ENCODE peak calls at places on chromosome 16, in eight cellular contexts. R, V, B, J, E, L, K and U are unnamed samples.

GRCh38 chr16:68287276-68288251 is 23.2 kb downstream of the SLC7A6OS start:
- DNase-seq in R (no peak), V (peak; percentile 14), B (peak; percentile 83), J (no peak), E (no peak), L (no peak), K (no peak), U (no peak)

GRCh38 chr16:342455-343213 is 9.9 kb downstream of the AXIN1 start:
- DNase-seq in R (peak; percentile 1), V (no peak), B (no peak), J (no peak), E (no peak), L (no peak), K (no peak), U (no peak)

GRCh38 chr16:59204589-59204988 is 470.5 kb upstream of the GOT2 start:
- DNase-seq in R (no peak), V (no peak), B (no peak), J (no peak), E (no peak), L (no peak), K (no peak), U (no peak)

GRCh38 chr16:30063893-30064745 is 1.4 kb upstream of the ALDOA start:
- DNase-seq in R (peak; percentile 64), V (peak; percentile 41), B (peak; percentile 52), J (peak; percentile 89), E (peak; percentile 87), L (no peak), K (peak; percentile 77), U (peak; percentile 57)

GRCh38 chr16:84724619-84725307 is 25.0 kb downstream of the USP10 start:
- DNase-seq in R (no peak), V (no peak), B (peak; percentile 49), J (no peak), E (no peak), L (no peak), K (no peak), U (no peak)

GRCh38 chr16:54511181-54511731 is 224.7 kb upstream of the IRX3 start:
- DNase-seq in R (peak; percentile 36), V (no peak), B (peak; percentile 82), J (no peak), E (no peak), L (no peak), K (peak; percentile 34), U (no peak)

GRCh38 chr16:83888672-83889044 is 10.3 kb upstream of the MLYCD start:
- DNase-seq in R (no peak), V (no peak), B (no peak), J (no peak), E (peak; percentile 60), L (no peak), K (peak; percentile 98), U (no peak)

GRCh38 chr16:64278196-64278595 is 843.7 kb downstream of the CDH11 start:
- DNase-seq in R (no peak), V (no peak), B (peak; percentile 30), J (no peak), E (no peak), L (no peak), K (no peak), U (no peak)

GRCh38 chr16:4882261-4882632 is 35.0 kb downstream of the UBN1 start:
- DNase-seq in R (no peak), V (no peak), B (peak; percentile 56), J (no peak), E (no peak), L (no peak), K (no peak), U (no peak)

GRCh38 chr16:10171225-10171624 is 11.0 kb downstream of the GRIN2A start:
- DNase-seq in R (no peak), V (no peak), B (no peak), J (no peak), E (no peak), L (no peak), K (no peak), U (no peak)

GRCh38 chr16:46428108-46429061 is 192.8 kb downstream of the SHCBP1 start:
- DNase-seq in R (no peak), V (no peak), B (no peak), J (no peak), E (no peak), L (no peak), K (no peak), U (no peak)

GRCh38 chr16:15677447-15677846 is 27.4 kb downstream of the NDE1 start:
- DNase-seq in R (no peak), V (no peak), B (no peak), J (no peak), E (no peak), L (no peak), K (no peak), U (no peak)

GRCh38 chr16:9934723-9935508 is 247.3 kb downstream of the GRIN2A start:
- DNase-seq in R (no peak), V (no peak), B (no peak), J (no peak), E (no peak), L (no peak), K (no peak), U (no peak)

GRCh38 chr16:57901480-57902069 is 69.4 kb downstream of the CNGB1 start:
- DNase-seq in R (no peak), V (no peak), B (no peak), J (no peak), E (no peak), L (no peak), K (no peak), U (no peak)

GRCh38 chr16:86531193-86531550 is 20.8 kb downstream of the FOXF1 start:
- DNase-seq in R (no peak), V (no peak), B (peak; percentile 95), J (no peak), E (no peak), L (no peak), K (no peak), U (no peak)

GRCh38 chr16:85423631-85424030 is 189.5 kb upstream of the GSE1 start:
- DNase-seq in R (no peak), V (no peak), B (no peak), J (peak; percentile 78), E (no peak), L (no peak), K (no peak), U (no peak)

GRCh38 chr16:68696514-68696913 is 40.6 kb upstream of the CDH1 start:
- DNase-seq in R (no peak), V (no peak), B (no peak), J (no peak), E (no peak), L (no peak), K (no peak), U (no peak)

GRCh38 chr16:80197790-80198201 is 343.0 kb upstream of the DYNLRB2 start:
- DNase-seq in R (no peak), V (no peak), B (peak; percentile 81), J (no peak), E (no peak), L (no peak), K (no peak), U (no peak)
- H3K27ac ChIP-seq in R (no peak overlapping the region), V (no peak overlapping the region), B (peak overlapping the region; percentile 70), J (no peak overlapping the region), E (no peak overlapping the region), L (no peak overlapping the region), K (no peak overlapping the region), U (no peak overlapping the region)

DNA sequence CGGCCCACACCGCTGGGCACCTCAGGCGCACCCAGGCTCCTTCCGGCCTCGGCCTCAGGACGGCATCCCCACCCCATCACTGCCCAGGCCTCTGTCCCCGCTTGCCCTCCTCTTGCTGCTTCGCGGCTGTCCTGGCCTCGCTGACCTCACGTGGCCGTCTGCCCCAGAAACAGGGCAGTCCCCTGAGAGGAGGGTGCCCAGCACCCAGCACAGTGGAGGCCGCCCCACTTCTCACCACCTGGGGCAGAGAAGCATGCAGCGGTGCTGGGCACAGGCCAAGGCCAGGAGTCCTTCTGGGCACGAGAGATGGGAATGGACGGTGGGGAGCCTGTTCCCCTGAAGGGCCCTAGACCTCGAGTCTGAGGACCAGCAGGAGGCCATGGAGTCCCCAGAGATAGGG is 8.9 kb downstream of the HAGH start:
- DNase-seq in R (no peak), V (no peak), B (no peak), J (peak; percentile 78), E (no peak), L (no peak), K (no peak), U (no peak)
- H3K27ac ChIP-seq in R (no peak overlapping the region), V (no peak overlapping the region), B (no peak overlapping the region), J (no peak overlapping the region), E (no peak overlapping the region), L (no peak overlapping the region), K (no peak overlapping the region), U (no peak overlapping the region)

GRCh38 chr16:12122202-12122601 is 145.7 kb downstream of the SNX29 start:
- DNase-seq in R (no peak), V (no peak), B (no peak), J (no peak), E (no peak), L (no peak), K (no peak), U (no peak)

GRCh38 chr16:12124742-12125141 is 148.2 kb downstream of the SNX29 start:
- DNase-seq in R (no peak), V (no peak), B (no peak), J (no peak), E (no peak), L (no peak), K (no peak), U (no peak)

GRCh38 chr16:12123462-12123861 is 146.9 kb downstream of the SNX29 start:
- DNase-seq in R (no peak), V (no peak), B (no peak), J (no peak), E (no peak), L (no peak), K (no peak), U (no peak)

GRCh38 chr16:12127244-12127643 is 150.7 kb downstream of the SNX29 start:
- DNase-seq in R (no peak), V (no peak), B (no peak), J (no peak), E (no peak), L (no peak), K (no peak), U (no peak)

DNA sequence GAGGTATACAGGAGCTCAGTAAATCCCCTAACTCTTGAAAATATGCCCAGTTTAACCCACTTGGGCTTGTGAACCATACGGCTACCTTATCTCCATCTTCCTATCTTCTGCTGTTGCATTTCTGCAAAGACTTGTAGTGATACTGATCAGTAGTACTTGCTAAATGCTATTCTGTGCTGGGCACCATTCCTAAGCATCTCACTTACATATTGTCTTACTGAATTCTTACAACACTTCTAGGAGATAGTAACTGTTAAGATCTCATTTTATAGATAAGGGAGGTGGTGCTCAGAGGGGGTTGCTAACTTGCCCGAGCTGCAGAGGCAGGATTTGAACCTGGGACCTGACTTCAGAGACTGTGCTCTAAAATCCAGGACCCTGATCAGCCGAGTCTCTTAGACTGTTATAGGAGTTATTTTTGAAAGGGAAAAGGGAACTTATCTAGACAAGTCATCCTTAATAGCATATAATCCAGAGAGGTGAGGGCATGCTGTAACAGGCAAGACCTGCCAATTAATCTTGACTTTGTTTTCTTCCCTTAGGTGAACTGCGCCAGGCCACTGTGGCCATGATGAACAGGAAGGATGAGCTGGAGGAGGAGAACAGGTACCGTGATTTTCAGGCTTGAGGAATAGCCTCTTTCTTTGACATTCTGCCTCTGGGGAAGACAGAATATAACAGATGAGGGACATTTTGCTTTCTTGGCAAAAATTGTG is 149.7 kb downstream of the SNX29 start:
- DNase-seq in R (no peak), V (no peak), B (no peak), J (no peak), E (no peak), L (no peak), K (peak; percentile 82), U (no peak)
- H3K27ac ChIP-seq in R (no peak overlapping the region), V (no peak overlapping the region), B (no peak overlapping the region), J (no peak overlapping the region), E (no peak overlapping the region), L (peak overlapping the region; percentile 62), K (no peak overlapping the region), U (no peak overlapping the region)

GRCh38 chr16:2814757-2815298 is 2.2 kb upstream of the PRSS21 start:
- DNase-seq in R (no peak), V (no peak), B (no peak), J (no peak), E (no peak), L (no peak), K (no peak), U (no peak)
- H3K27ac ChIP-seq in R (no peak overlapping the region), V (no peak overlapping the region), B (no peak overlapping the region), J (no peak overlapping the region), E (no peak overlapping the region), L (no peak overlapping the region), K (no peak overlapping the region), U (no peak overlapping the region)